ENCODE peak calls at places on chromosomes 5 and 9, in six cellular contexts. V, Q, J, R, X and I are unnamed samples.

GRCh38 chr5:180557201-180557809 is 34.0 kb downstream of the SCGB3A1 start:
- DNase-seq in V (peak; percentile 7), Q (no peak), J (no peak), R (no peak), X (no peak), I (peak; percentile 19)

GRCh38 chr9:16743375-16743774 is 127.1 kb downstream of the BNC2 start:
- DNase-seq in V (no peak), Q (peak; percentile 53), J (no peak), R (no peak), X (no peak), I (no peak)

GRCh38 chr5:129631946-129632345 is 115.9 kb upstream of the MINAR2 start:
- DNase-seq in V (no peak), Q (no peak), J (no peak), R (no peak), X (no peak), I (no peak)

GRCh38 chr9:93013856-93014582 is 44.5 kb upstream of the SUSD3 start:
- DNase-seq in V (no peak), Q (no peak), J (no peak), R (no peak), X (peak; percentile 11), I (no peak)

GRCh38 chr9:129612815-129613519 is 7.9 kb downstream of the C9orf50 start:
- DNase-seq in V (no peak), Q (no peak), J (no peak), R (no peak), X (no peak), I (no peak)

GRCh38 chr9:18390393-18390792 is 83.6 kb upstream of the ADAMTSL1 start:
- DNase-seq in V (no peak), Q (no peak), J (peak; percentile 9), R (no peak), X (no peak), I (peak; percentile 84)

GRCh38 chr5:157026789-157027424 is 32.0 kb downstream of the HAVCR1 start:
- DNase-seq in V (peak; percentile 85), Q (peak; percentile 40), J (peak; percentile 41), R (peak; percentile 37), X (peak; percentile 42), I (peak; percentile 14)

GRCh38 chr5:147479949-147480348 is 29.9 kb downstream of the DPYSL3 start:
- DNase-seq in V (peak; percentile 65), Q (no peak), J (peak; percentile 9), R (no peak), X (no peak), I (peak; percentile 74)

GRCh38 chr5:31531888-31532710 is at the start of the genes C5orf22 and DROSHA:
- DNase-seq in V (peak; percentile 98), Q (peak; percentile 97), J (peak; percentile 98), R (peak; percentile 91), X (peak; percentile 91), I (peak; percentile 98)

GRCh38 chr9:34675048-34675714 is 12.7 kb upstream of the CCL27 start:
- DNase-seq in V (peak; percentile 72), Q (peak; percentile 67), J (peak; percentile 91), R (peak; percentile 60), X (peak; percentile 84), I (peak; percentile 86)

GRCh38 chr9:115524467-115525059 is 406.6 kb upstream of the TNC start:
- DNase-seq in V (peak; percentile 77), Q (peak; percentile 39), J (peak; percentile 75), R (peak; percentile 47), X (peak; percentile 44), I (peak; percentile 73)

GRCh38 chr9:96075757-96076156 is 200.3 kb downstream of the ERCC6L2 start:
- DNase-seq in V (no peak), Q (no peak), J (no peak), R (no peak), X (no peak), I (no peak)

GRCh38 chr9:129889461-129889935 is 54.2 kb downstream of the USP20 start:
- DNase-seq in V (no peak), Q (no peak), J (no peak), R (no peak), X (no peak), I (no peak)

GRCh38 chr5:150486402-150487198 is 21.3 kb upstream of the NDST1 start:
- DNase-seq in V (peak; percentile 81), Q (peak; percentile 56), J (peak; percentile 90), R (peak; percentile 46), X (peak; percentile 87), I (peak; percentile 70)

GRCh38 chr9:122900791-122901190 is 4.4 kb downstream of the RC3H2 start:
- DNase-seq in V (peak; percentile 21), Q (peak; percentile 32), J (no peak), R (no peak), X (no peak), I (peak; percentile 58)

GRCh38 chr5:10595678-10596309 is 31.9 kb downstream of the ANKRD33B start:
- DNase-seq in V (peak; percentile 99), Q (no peak), J (no peak), R (peak; percentile 75), X (no peak), I (peak; percentile 95)

GRCh38 chr9:6590329-6590728 is 55.2 kb downstream of the GLDC start:
- DNase-seq in V (no peak), Q (no peak), J (no peak), R (no peak), X (no peak), I (no peak)

GRCh38 chr9:127505396-127506116 is 54.2 kb downstream of the LRSAM1 start:
- DNase-seq in V (peak; percentile 42), Q (peak; percentile 12), J (peak; percentile 72), R (no peak), X (peak; percentile 83), I (peak; percentile 68)

GRCh38 chr5:135373747-135374515 is 25.1 kb downstream of the MACROH2A1 start:
- DNase-seq in V (no peak), Q (no peak), J (no peak), R (no peak), X (no peak), I (peak; percentile 44)

GRCh38 chr5:88660326-88660946 is 222.5 kb downstream of the MEF2C start:
- DNase-seq in V (peak; percentile 81), Q (peak; percentile 91), J (peak; percentile 68), R (peak; percentile 8), X (no peak), I (peak; percentile 66)

GRCh38 chr5:6772886-6773285 is 59.7 kb downstream of the TENT4A start:
- DNase-seq in V (no peak), Q (no peak), J (no peak), R (no peak), X (no peak), I (peak; percentile 17)

GRCh38 chr9:113807173-113808061 is 68.7 kb upstream of the ZNF618 start:
- DNase-seq in V (peak; percentile 64), Q (peak; percentile 18), J (peak; percentile 60), R (peak; percentile 33), X (peak; percentile 75), I (peak; percentile 65)

GRCh38 chr5:80741015-80741414 is 86.2 kb upstream of the DHFR start:
- DNase-seq in V (no peak), Q (no peak), J (no peak), R (no peak), X (no peak), I (no peak)

GRCh38 chr5:66898241-66899039 is 298.2 kb downstream of the CD180 start:
- DNase-seq in V (no peak), Q (no peak), J (no peak), R (no peak), X (no peak), I (no peak)

GRCh38 chr5:151034422-151035379 is 14.3 kb downstream of the GPX3 start:
- DNase-seq in V (peak; percentile 81), Q (no peak), J (no peak), R (no peak), X (no peak), I (peak; percentile 30)

GRCh38 chr9:655875-656274 is 185.6 kb upstream of the DMRT1 start:
- DNase-seq in V (no peak), Q (no peak), J (no peak), R (no peak), X (no peak), I (peak; percentile 30)

GRCh38 chr9:81108821-81109220 is 580.5 kb downstream of the TLE1 start:
- DNase-seq in V (peak; percentile 69), Q (no peak), J (no peak), R (no peak), X (no peak), I (no peak)

GRCh38 chr9:81108391-81108790 is 581.0 kb downstream of the TLE1 start:
- DNase-seq in V (peak; percentile 83), Q (no peak), J (no peak), R (no peak), X (no peak), I (no peak)

DNA sequence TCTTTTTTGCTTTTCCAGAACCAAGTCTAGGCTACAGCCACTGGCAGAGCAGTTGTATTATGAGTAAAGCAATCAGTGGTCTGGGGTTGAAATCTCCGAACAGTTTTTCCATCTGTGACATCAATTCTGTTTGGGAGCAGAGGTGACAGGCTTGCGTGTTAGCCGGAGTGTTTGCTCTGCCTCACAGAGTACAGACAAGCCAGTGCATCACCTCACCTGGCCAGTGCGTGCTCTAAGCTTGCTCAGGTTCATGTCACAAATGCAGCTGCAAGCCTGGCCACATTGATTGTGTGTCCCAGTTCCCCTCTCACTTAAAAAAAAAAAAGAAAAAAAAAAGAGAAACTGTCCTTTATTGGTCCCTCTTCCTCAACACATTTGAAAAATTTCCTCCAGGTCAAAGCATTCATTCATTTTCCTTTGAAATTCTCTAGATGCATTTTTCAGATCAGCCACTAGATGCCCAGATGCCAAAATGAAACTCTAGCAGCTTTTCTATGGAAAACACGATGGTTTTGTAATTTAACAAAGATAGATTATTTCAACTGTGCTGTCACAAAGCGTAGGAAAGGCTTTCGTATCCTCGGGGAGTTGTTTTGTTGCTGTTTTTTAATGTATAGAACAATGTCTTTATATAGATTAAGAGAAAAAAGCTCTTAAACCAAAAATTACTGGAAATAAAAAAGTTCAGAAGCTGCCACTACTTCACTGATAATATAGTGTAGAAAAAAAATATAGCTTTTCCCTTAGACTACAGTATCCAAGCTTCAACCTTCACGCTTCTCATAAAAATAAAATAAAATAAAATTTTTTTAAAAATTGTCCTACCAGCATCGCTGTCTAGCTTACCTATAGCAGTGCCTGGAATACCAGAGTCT is 585.5 kb downstream of the TLE1 start:
- DNase-seq in V (peak; percentile 21), Q (no peak), J (no peak), R (no peak), X (peak; percentile 10), I (peak; percentile 25)
- TF ChIP-seq EZH2phosphoT487 in V (no peak), Q (no peak), J (no peak), R (no peak), X (no peak), I (no peak)

DNA sequence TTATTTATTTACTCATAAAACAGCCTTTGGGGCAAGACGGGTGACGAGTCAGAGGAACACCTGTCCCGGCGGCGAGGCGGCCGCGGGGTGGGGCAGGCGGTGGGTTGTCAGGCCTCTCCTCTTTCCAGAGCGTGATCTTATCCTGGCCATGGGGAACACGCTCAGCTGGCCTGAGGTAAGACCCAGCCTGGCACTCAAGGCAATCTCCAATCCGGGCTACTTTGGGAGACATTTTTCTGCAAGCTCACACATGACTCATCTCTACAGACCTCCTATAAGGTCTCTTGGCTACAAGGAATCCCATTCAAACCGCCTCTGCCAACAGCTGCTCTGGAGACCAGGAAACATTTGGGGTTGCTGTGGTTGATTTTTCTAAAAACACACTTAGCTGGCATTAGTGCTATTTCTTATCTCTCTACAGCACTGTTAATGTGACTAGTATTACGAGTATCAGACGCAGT is 6.2 kb downstream of the RAPGEF1 start:
- DNase-seq in V (peak; percentile 94), Q (peak; percentile 15), J (no peak), R (no peak), X (peak; percentile 70), I (peak; percentile 96)
- H3K9ac ChIP-seq in V (peak overlapping the region; percentile 52), Q (no peak overlapping the region), J (no peak overlapping the region), R (no peak overlapping the region), X (peak overlapping the region; percentile 61), I (peak overlapping the region; percentile 71)

GRCh38 chr5:126419102-126419501 is 4.1 kb upstream of the GRAMD2B start:
- DNase-seq in V (no peak), Q (no peak), J (no peak), R (no peak), X (no peak), I (no peak)
- TF ChIP-seq EZH2phosphoT487 in V (no peak), Q (no peak), J (no peak), R (no peak), X (no peak), I (no peak)

GRCh38 chr5:177484902-177485549 is 11.6 kb upstream of the DBN1 start:
- DNase-seq in V (peak; percentile 1), Q (no peak), J (no peak), R (no peak), X (no peak), I (no peak)
- H3K9ac ChIP-seq in V (no peak overlapping the region), Q (no peak overlapping the region), J (no peak overlapping the region), R (no peak overlapping the region), X (no peak overlapping the region), I (peak overlapping the region; percentile 10)